ENCODE peak calls at places on chromosomes 2 and 18, in seven cellular contexts. J is neuronal stem cell; E is CD4-positive, alpha-beta memory T cell; Q is RWPE1; D is CD4-positive, CD25-positive, alpha-beta regulatory T cell; T is OCI-LY7; W is neural progenitor cell. Y is an unnamed sample.

GRCh38 chr2:218396688-218397501 is 2.8 kb upstream of the CTDSP1 start:
- DNase-seq in J (peak; percentile 38), D (peak; percentile 81), E (peak; percentile 83), Q (peak; percentile 36), T (peak; percentile 82), W (peak; percentile 50), Y (peak; percentile 67)

GRCh38 chr18:13237073-13237472 is 18.5 kb downstream of the LDLRAD4 start:
- DNase-seq in Q (no peak), W (no peak), E (no peak), T (no peak), J (no peak), D (no peak), Y (no peak)

GRCh38 chr2:158723311-158723838 is 71.7 kb upstream of the DAPL1 start:
- DNase-seq in W (no peak), J (no peak), E (no peak), D (no peak), T (no peak), Q (no peak), Y (no peak)

GRCh38 chr2:138029238-138029637 is 65.0 kb downstream of the HNMT start:
- DNase-seq in Q (no peak), J (no peak), T (no peak), D (no peak), W (no peak), E (no peak), Y (peak; percentile 75)

GRCh38 chr2:9538000-9538507 is 17.6 kb downstream of the ADAM17 start:
- DNase-seq in T (peak; percentile 40), W (no peak), D (no peak), E (no peak), Q (peak; percentile 52), J (no peak), Y (peak; percentile 95)

GRCh38 chr2:40488101-40488598 is 36.3 kb upstream of the SLC8A1 start:
- DNase-seq in D (no peak), W (peak; percentile 58), T (peak; percentile 50), J (peak; percentile 44), E (no peak), Q (peak; percentile 13), Y (peak; percentile 56)

GRCh38 chr2:72745679-72746368 is 80.0 kb downstream of the EXOC6B start:
- DNase-seq in D (peak; percentile 33), W (peak; percentile 78), T (peak; percentile 44), Q (peak; percentile 22), J (peak; percentile 51), E (peak; percentile 15), Y (peak; percentile 76)

GRCh38 chr2:32926708-32927084 is 20.1 kb upstream of the LTBP1 start:
- DNase-seq in Q (no peak), E (no peak), D (no peak), J (no peak), T (peak; percentile 37), W (peak; percentile 55), Y (no peak)

GRCh38 chr2:71157124-71157802 is 26.8 kb downstream of the MPHOSPH10 start:
- DNase-seq in W (peak; percentile 90), J (peak; percentile 77), T (peak; percentile 67), Q (peak; percentile 27), E (peak; percentile 35), D (peak; percentile 32), Y (peak; percentile 87)

GRCh38 chr18:66682855-66683322 is 79.0 kb upstream of the CDH19 start:
- DNase-seq in T (no peak), E (no peak), J (peak; percentile 27), Q (no peak), W (peak; percentile 14), D (no peak), Y (peak; percentile 59)

GRCh38 chr2:171723724-171724683 is 36.7 kb downstream of the DYNC1I2 start:
- DNase-seq in Q (no peak), E (no peak), J (peak; percentile 26), W (peak; percentile 90), D (no peak), T (no peak), Y (peak; percentile 23)
- H3K27ac ChIP-seq in Q (no peak overlapping the region), E (no peak overlapping the region), J (no peak overlapping the region), W (no peak overlapping the region), D (no peak overlapping the region), T (no peak overlapping the region), Y (no peak overlapping the region)

DNA sequence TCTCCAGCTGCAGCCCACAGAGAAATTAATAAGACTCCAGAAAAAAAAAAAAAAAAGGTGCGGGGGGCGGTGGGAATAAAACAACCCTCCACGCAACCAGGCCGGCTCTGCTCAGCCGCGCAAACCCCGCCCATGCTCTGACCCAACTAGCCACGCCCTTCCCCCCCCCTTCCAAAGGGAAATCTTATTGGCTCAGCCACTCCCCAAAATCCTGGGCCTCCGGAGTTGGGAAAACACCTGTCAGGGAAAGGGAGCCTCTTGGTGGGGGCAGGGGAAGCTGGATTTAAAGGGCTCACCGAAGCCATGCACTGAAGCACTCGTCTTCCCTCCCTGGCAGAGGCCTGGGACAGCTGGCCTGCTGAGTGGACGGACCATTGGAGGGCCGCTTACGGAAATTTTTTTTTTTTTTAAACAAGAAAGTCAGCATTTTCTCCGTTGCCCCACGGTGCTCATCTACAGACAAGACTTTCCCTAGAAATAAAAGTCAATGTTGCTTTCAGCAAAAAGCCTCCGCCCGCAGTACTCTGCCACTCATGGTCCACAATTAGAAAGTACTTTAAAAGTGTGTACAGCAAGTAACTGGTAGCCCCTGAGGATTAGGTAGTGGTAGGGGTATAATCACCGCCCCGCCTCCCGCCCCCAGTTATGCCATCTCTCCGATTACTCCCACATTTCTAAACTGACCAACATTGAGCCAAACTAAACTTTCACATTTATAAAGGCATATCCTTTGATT is 711 bp upstream of the ERBB4 start:
- DNase-seq in E (no peak), Q (peak; percentile 58), T (no peak), W (peak; percentile 74), J (peak; percentile 41), D (no peak), Y (peak; percentile 80)
- H3K27ac ChIP-seq in E (no peak overlapping the region), Q (no peak overlapping the region), T (no peak overlapping the region), W (no peak overlapping the region), J (no peak overlapping the region), D (no peak overlapping the region), Y (peak overlapping the region; percentile 15)

GRCh38 chr2:240443891-240444301 is 8.4 kb downstream of the GPC1 start:
- DNase-seq in T (no peak), E (no peak), D (no peak), J (no peak), Q (no peak), W (no peak), Y (no peak)
- H3K27ac ChIP-seq in T (no peak overlapping the region), E (no peak overlapping the region), D (no peak overlapping the region), J (no peak overlapping the region), Q (peak overlapping the region; percentile 100), W (no peak overlapping the region), Y (no peak overlapping the region)

GRCh38 chr2:205748660-205749059 is 66.4 kb downstream of the NRP2 start:
- DNase-seq in Q (peak; percentile 96), D (no peak), J (no peak), W (no peak), E (no peak), T (no peak), Y (no peak)
- H3K27ac ChIP-seq in Q (peak overlapping the region; percentile 84), D (no peak overlapping the region), J (no peak overlapping the region), W (no peak overlapping the region), E (no peak overlapping the region), T (no peak overlapping the region), Y (no peak overlapping the region)

DNA sequence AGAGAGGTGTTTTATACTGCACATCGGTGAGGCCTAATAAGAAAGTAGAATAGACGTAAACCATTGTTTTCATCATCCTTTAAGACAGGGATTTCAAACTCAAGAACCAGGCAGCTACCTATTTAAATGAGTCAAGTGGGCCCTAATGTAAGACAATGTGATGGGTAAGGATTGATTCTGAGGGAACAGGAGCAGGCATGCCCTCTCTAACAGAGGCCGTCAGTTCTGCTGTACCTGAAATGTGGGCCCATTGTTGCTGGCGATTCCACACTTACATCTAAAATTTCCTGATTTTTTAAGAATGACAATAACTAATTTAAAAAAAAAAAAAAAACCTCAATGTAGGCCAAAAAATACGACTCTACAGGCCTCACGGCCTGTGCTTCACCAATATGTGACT is 67.5 kb downstream of the ACSL3 start:
- DNase-seq in W (no peak), Q (no peak), J (no peak), E (no peak), T (no peak), D (no peak), Y (no peak)
- H3K27ac ChIP-seq in W (peak overlapping the region; percentile 5), Q (no peak overlapping the region), J (no peak overlapping the region), E (no peak overlapping the region), T (no peak overlapping the region), D (no peak overlapping the region), Y (peak overlapping the region; percentile 12)

GRCh38 chr2:207674266-207674774 is 37.1 kb upstream of the CCNYL1 start:
- DNase-seq in Q (no peak), W (no peak), J (no peak), E (no peak), T (no peak), D (no peak), Y (no peak)
- H3K27ac ChIP-seq in Q (no peak overlapping the region), W (peak overlapping the region; percentile 6), J (no peak overlapping the region), E (no peak overlapping the region), T (no peak overlapping the region), D (no peak overlapping the region), Y (no peak overlapping the region)

DNA sequence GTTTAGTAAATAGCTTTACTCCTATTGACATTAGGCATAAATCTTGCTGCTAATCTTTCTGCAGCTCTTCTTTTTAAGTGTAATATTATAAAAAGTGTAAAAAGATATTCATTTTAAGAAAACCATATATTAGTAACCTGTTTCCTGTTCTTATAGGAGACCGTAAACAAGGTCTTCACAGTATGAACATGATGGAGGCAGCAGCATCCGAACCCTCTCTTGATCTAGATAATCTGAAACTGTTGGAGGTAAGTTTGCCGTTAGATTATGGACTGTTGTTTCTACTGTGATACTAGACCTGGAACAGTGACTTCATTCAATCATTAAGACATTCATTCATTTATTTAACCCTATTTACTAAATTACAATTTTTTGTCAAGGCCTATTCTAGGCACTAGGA is 120.0 kb upstream of the FAM117B start:
- DNase-seq in Q (no peak), J (no peak), E (no peak), D (no peak), T (no peak), W (no peak), Y (no peak)
- H3K27ac ChIP-seq in Q (no peak overlapping the region), J (no peak overlapping the region), E (no peak overlapping the region), D (no peak overlapping the region), T (no peak overlapping the region), W (no peak overlapping the region), Y (no peak overlapping the region)

GRCh38 chr18:8609711-8610441 is 639 bp downstream of the RAB12 start:
- DNase-seq in Q (no peak), W (peak; percentile 40), J (no peak), T (peak; percentile 40), D (peak; percentile 8), E (peak; percentile 5), Y (peak; percentile 30)
- H3K27ac ChIP-seq in Q (peak overlapping the region; percentile 73), W (no peak overlapping the region), J (no peak overlapping the region), T (peak overlapping the region; percentile 17), D (peak overlapping the region; percentile 18), E (peak overlapping the region; percentile 71), Y (peak overlapping the region; percentile 13)

Y was measured in cardiac muscle cell.